ENCODE peak calls at places on chromosome 9, in six cellular contexts. F, G, R, H, I and B are unnamed samples.
A peak's percentile ranks its signal among the peaks of the same experiment; 100 is the strongest.

GRCh38 chr9:34989946-34990635 is 546 bp downstream of the DNAJB5 start:
- DNase-seq in H (peak; percentile 63), G (peak; percentile 88), I (no peak), R (peak; percentile 86), F (peak; percentile 11), B (peak; percentile 62)

GRCh38 chr9:133111461-133112360 is 9.3 kb downstream of the RALGDS start:
- DNase-seq in I (no peak), R (no peak), F (no peak), G (no peak), H (no peak), B (no peak)

GRCh38 chr9:133041958-133042357 is 11.2 kb downstream of the GTF3C5 start:
- DNase-seq in R (no peak), G (no peak), H (no peak), F (no peak), I (no peak), B (no peak)

GRCh38 chr9:109520475-109521132 is 22.5 kb upstream of the PTPN3 start:
- DNase-seq in H (peak; percentile 76), R (peak; percentile 69), F (no peak), G (no peak), I (peak; percentile 4), B (peak; percentile 71)

GRCh38 chr9:92294297-92294676 is 790 bp upstream of the IARS1 start:
- DNase-seq in I (no peak), H (no peak), G (no peak), R (peak; percentile 5), F (peak; percentile 1), B (no peak)

GRCh38 chr9:94802795-94803194 is 76.3 kb downstream of the AOPEP start:
- DNase-seq in G (no peak), R (no peak), F (no peak), I (no peak), H (no peak), B (no peak)

GRCh38 chr9:27073841-27074728 is 34.9 kb upstream of the TEK start:
- DNase-seq in G (no peak), F (no peak), I (no peak), R (no peak), H (no peak), B (no peak)

GRCh38 chr9:138038244-138038671 is 160.7 kb downstream of the CACNA1B start:
- DNase-seq in G (no peak), I (no peak), F (no peak), H (peak; percentile 13), R (peak; percentile 73), B (no peak)

GRCh38 chr9:122162415-122162814 is 2.7 kb downstream of the MORN5 start:
- DNase-seq in G (no peak), F (no peak), H (no peak), R (no peak), I (no peak), B (no peak)

GRCh38 chr9:122159026-122159924 is at the start of the genes MORN5 and NDUFA8:
- DNase-seq in F (peak; percentile 97), G (peak; percentile 97), I (peak; percentile 76), H (peak; percentile 97), R (peak; percentile 98), B (peak; percentile 99)

GRCh38 chr9:122159925-122160246 is 178 bp downstream of the MORN5 start:
- DNase-seq in I (no peak), H (no peak), R (no peak), F (no peak), G (no peak), B (no peak)

GRCh38 chr9:122158202-122158601 is 1.4 kb downstream of the NDUFA8 start:
- DNase-seq in H (peak; percentile 66), I (no peak), F (no peak), G (no peak), R (peak; percentile 60), B (no peak)
- TF ChIP-seq CTCF in H (peak; percentile 72), I (peak; percentile 57), F (no peak), G (no peak), R (peak; percentile 58), B (peak; percentile 55)

GRCh38 chr9:98255064-98255577 is 328 bp downstream of the TBC1D2 start:
- DNase-seq in R (no peak), G (no peak), F (no peak), H (peak; percentile 56), I (no peak), B (no peak)

GRCh38 chr9:98254236-98255063 is 999 bp downstream of the TBC1D2 start:
- DNase-seq in G (no peak), F (no peak), R (no peak), H (no peak), I (no peak), B (no peak)

GRCh38 chr9:98253563-98253962 is 1.9 kb downstream of the TBC1D2 start:
- DNase-seq in R (no peak), I (no peak), G (no peak), F (no peak), H (no peak), B (no peak)

GRCh38 chr9:98256632-98257218 is 1.3 kb upstream of the TBC1D2 start:
- DNase-seq in R (peak; percentile 69), I (no peak), F (peak; percentile 9), H (no peak), G (no peak), B (no peak)

DNA sequence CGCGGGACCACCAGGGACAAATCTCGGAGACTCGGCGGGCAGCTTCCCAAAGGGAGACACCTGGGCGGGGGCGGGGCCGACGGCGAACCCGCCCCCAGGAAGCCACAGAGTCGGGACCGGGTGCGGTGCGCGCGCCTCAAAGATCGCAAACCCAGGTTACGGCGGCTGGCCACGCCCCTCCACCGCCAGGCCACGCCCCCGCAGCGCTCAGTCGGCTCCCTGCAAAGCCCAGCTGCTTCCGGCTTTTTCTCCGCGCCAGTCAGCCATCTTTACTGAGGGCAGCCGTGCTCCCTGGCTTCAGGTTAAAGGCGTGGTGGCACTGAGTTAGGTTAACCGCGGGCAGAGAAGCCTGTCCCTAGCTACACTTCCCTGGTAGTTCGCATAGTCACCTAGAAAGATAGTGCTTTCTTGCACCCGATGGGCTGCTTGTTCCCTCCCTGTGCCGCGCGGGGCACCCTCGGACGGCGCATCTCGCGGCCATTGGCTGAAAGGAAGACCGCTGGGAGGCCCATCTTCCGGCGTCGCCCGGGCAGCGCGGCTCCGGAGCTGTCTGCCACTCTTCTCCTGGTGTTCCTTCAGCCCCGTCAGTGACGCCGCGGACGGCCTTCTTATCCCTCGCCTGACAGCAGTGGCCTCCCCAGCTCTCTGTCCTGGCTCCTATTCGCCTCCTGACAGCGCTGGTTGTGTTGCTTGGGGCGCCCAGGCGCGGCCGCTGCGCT is at the start of gene TBC1D2:
- DNase-seq in I (peak; percentile 70), F (peak; percentile 98), R (peak; percentile 98), G (peak; percentile 96), H (peak; percentile 96), B (peak; percentile 98)
- TF ChIP-seq CTCF in I (peak; percentile 40), F (peak; percentile 11), R (peak; percentile 30), G (no peak), H (peak; percentile 8), B (no peak)

GRCh38 chr9:106862946-106863740 is at the start of gene ZNF462:
- DNase-seq in G (peak; percentile 72), I (no peak), F (no peak), H (peak; percentile 72), R (peak; percentile 59), B (peak; percentile 60)
- TF ChIP-seq CTCF in G (peak; percentile 98), I (no peak), F (no peak), H (no peak), R (peak; percentile 3), B (no peak)

DNA sequence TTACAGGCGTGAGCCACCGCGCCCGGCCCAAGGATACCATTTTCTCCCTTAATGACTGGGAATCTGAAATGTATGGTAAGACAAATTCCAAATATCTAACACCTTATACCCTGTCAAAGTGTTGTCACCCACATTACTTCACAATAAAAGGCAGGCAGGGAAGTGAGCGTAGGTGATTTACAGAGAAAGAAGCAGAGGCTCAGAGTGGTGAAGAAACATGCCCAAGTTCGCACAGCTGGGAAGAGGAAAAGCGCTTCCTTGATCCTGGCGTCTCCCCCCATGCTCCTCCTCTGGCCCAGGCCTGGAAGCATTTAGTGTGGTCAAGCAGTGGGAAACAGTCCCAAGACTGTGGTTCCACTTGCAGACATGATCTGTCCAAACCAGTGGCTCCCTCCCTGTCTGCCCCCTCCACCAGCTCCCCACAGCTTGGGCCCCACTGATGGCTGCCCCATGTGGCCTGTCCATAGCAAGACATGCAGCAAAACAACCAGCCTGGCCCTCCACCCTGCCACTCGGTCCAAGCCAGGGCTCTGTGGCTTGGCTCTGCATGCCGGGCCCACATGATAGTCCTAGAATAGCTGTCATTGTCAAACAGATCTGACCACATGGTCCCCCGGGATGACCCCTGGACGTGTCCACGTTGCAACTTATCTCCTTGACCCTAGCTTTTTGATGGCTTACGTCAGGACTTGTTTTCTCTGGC is 107.2 kb downstream of the TTLL11 start:
- DNase-seq in H (peak; percentile 38), R (no peak), F (no peak), G (peak; percentile 81), I (no peak), B (no peak)
- TF ChIP-seq CTCF in H (no peak), R (no peak), F (no peak), G (no peak), I (peak; percentile 30), B (no peak)

DNA sequence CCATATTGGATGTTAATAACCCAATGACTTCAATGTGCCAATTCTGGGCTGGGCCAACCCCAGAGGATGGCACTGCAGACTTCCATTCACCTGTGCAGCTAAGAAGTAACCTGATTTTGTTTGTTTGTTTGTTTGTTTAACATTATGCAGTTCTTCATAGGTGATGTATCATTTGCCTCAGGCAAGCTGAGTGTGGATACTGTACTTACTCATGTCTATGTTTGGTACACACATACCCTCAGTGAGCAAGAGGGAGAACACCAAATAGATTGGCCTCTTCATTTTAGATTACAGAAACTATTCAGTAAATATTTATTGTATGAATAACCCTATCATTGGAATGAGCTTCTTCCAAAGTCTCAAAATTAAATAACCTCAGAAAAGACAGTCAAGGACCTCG is 180.2 kb upstream of the SMC2 start:
- DNase-seq in F (no peak), G (no peak), R (no peak), H (no peak), I (no peak), B (no peak)
- TF ChIP-seq CTCF in F (no peak), G (no peak), R (no peak), H (no peak), I (no peak), B (no peak)

DNA sequence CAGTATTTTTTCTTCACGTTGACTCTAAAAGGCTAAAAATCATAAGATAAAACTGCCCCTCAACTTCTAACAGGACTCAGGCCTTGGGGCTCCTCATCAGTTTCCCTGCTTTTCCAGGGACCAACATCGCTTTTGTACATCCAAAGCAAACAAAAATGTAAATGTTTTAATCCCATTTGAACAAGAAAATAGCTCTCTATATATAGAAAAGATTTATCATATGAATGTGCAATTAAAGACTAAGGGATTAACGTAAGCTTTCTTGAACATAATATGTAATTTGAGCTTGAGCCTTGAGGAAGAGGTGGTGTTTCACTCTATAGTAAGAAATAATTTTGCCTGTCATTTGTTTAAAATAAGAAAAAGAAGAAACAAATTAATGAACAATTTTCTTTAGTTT is 547.2 kb upstream of the ACO1 start:
- DNase-seq in R (no peak), G (no peak), H (no peak), I (no peak), F (no peak), B (no peak)
- TF ChIP-seq CTCF in R (no peak), G (no peak), H (no peak), I (no peak), F (no peak), B (no peak)